ENCODE peak calls at places on chromosome 21, in five cellular contexts. G, R, U, J and T are unnamed samples.

GRCh38 chr21:21200939-21201610 is 202.9 kb downstream of the NCAM2 start:
- DNase-seq in G (no peak), R (peak; percentile 30), U (no peak), J (no peak), T (no peak)

GRCh38 chr21:21213297-21213696 is 215.1 kb downstream of the NCAM2 start:
- DNase-seq in G (no peak), R (peak; percentile 54), U (no peak), J (no peak), T (no peak)

GRCh38 chr21:14453964-14454641 is 71.2 kb upstream of the HSPA13 start:
- DNase-seq in G (peak; percentile 10), R (no peak), U (no peak), J (no peak), T (no peak)

GRCh38 chr21:40102682-40103081 is 235.4 kb downstream of the PCP4 start:
- DNase-seq in G (no peak), R (no peak), U (no peak), J (no peak), T (no peak)

GRCh38 chr21:21301013-21301412 is 302.8 kb downstream of the NCAM2 start:
- DNase-seq in G (no peak), R (no peak), U (no peak), J (no peak), T (no peak)

GRCh38 chr21:33023574-33024277 is 2.0 kb upstream of the OLIG2 start:
- DNase-seq in G (no peak), R (no peak), U (peak; percentile 84), J (no peak), T (no peak)

GRCh38 chr21:46667191-46667734 is 31.8 kb downstream of the PRMT2 start:
- DNase-seq in G (peak; percentile 26), R (peak; percentile 48), U (no peak), J (no peak), T (no peak)

GRCh38 chr21:31257265-31257664 is 86.8 kb downstream of the TIAM1 start:
- DNase-seq in G (no peak), R (peak; percentile 31), U (no peak), J (no peak), T (no peak)

GRCh38 chr21:16194851-16195251 is 465.1 kb downstream of the USP25 start:
- DNase-seq in G (no peak), R (peak; percentile 55), U (no peak), J (no peak), T (no peak)

GRCh38 chr21:39727401-39728120 is 17.4 kb upstream of the IGSF5 start:
- DNase-seq in G (no peak), R (no peak), U (no peak), J (no peak), T (no peak)

GRCh38 chr21:23160914-23161313 is 2162.7 kb downstream of the NCAM2 start:
- DNase-seq in G (no peak), R (no peak), U (no peak), J (no peak), T (no peak)

GRCh38 chr21:26707241-26707640 is 134.2 kb upstream of the CYYR1 start:
- DNase-seq in G (no peak), R (no peak), U (no peak), J (no peak), T (no peak)

DNA sequence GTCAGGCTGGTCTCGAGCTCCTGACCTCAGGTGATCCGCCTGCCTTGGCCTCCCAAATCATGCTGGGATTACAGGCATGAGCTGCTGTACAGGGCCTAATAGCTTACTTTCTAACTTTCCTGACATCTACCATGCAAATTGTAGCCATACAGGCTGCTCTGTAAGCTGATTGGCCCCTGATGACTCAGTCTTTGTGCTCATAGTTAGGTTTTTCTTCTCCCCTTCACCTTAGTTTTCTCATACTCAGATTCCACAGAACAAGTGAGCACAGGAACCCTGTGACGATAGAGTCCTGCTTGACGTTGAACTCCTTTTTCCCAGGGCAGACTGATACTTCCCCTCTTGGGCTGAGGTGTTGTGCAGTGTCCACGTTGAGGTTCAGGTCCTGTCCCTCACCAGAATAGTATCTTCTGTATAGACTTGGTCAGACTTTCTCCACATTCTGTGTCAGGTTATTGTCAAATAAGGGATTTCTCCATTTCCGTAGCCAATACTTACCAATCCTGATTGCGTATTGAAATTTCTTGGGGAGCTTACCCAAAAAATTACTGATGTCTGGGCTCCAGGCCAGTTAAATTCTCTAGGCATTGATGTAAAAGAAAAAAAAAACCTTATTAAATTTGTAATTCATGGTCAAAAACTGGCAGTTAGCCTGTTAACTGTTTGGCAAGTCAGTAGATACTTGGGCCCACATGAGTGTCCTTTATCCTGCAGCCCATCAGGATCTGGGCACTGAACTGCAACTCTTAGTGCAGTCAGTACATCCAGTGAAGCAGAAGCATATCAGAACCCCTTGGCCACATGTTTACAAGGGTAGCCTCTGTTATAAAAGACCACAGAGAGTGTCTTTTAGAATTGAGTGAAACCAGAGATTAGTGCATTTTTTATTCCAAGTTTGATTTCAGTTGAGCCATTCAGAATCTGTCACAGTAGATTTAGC is 118.2 kb downstream of the DYRK1A start:
- DNase-seq in G (no peak), R (no peak), U (no peak), J (no peak), T (no peak)
- H3K4me3 ChIP-seq in G (no peak overlapping the region), R (no peak overlapping the region), U (no peak overlapping the region), J (no peak overlapping the region), T (no peak overlapping the region)

GRCh38 chr21:42593007-42593814 is 60.2 kb upstream of the PDE9A start:
- DNase-seq in G (peak; percentile 48), R (peak; percentile 27), U (peak; percentile 86), J (peak; percentile 67), T (no peak)
- H3K4me3 ChIP-seq in G (no peak overlapping the region), R (no peak overlapping the region), U (no peak overlapping the region), J (no peak overlapping the region), T (no peak overlapping the region)

GRCh38 chr21:34180406-34180805 is 107.0 kb downstream of the MRPS6 start:
- DNase-seq in G (no peak), R (no peak), U (no peak), J (no peak), T (no peak)
- H3K4me3 ChIP-seq in G (no peak overlapping the region), R (no peak overlapping the region), U (no peak overlapping the region), J (no peak overlapping the region), T (no peak overlapping the region)

GRCh38 chr21:35291034-35291433 is 241.9 kb upstream of the RUNX1 start:
- DNase-seq in G (no peak), R (no peak), U (no peak), J (no peak), T (no peak)

GRCh38 chr21:35291963-35292627 is 243.0 kb upstream of the RUNX1 start:
- DNase-seq in G (no peak), R (peak; percentile 72), U (no peak), J (no peak), T (peak; percentile 43)

GRCh38 chr21:35297665-35298064 is 248.6 kb upstream of the RUNX1 start:
- DNase-seq in G (no peak), R (no peak), U (no peak), J (no peak), T (no peak)

GRCh38 chr21:35298757-35299156 is 249.7 kb upstream of the RUNX1 start:
- DNase-seq in G (no peak), R (no peak), U (no peak), J (no peak), T (no peak)

GRCh38 chr21:35294231-35294898 is 245.3 kb upstream of the RUNX1 start:
- DNase-seq in G (no peak), R (no peak), U (no peak), J (no peak), T (no peak)
- H3K4me3 ChIP-seq in G (no peak overlapping the region), R (no peak overlapping the region), U (no peak overlapping the region), J (no peak overlapping the region), T (no peak overlapping the region)

DNA sequence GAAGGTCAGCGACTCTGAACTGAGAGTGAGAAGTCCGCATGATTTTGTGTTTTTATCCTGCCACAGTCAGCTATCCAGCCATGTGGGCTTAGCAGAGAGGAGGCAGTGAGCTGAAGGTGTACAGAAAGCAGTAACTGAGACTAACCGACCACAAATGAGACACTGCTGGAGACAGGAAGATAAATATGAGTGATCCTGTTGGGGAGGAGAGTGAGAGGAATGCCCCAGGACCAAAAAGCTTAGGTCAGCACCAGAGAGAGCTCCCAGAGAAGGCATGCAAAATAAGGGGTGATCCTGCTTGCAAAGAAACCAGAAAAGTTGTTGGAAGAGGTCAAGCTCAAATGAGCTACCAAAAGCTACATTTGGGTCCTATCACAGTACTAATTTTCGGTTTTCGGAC is 63.7 kb downstream of the HLCS start:
- DNase-seq in G (no peak), R (peak; percentile 60), U (no peak), J (no peak), T (no peak)
- H3K4me3 ChIP-seq in G (no peak overlapping the region), R (no peak overlapping the region), U (no peak overlapping the region), J (no peak overlapping the region), T (no peak overlapping the region)

DNA sequence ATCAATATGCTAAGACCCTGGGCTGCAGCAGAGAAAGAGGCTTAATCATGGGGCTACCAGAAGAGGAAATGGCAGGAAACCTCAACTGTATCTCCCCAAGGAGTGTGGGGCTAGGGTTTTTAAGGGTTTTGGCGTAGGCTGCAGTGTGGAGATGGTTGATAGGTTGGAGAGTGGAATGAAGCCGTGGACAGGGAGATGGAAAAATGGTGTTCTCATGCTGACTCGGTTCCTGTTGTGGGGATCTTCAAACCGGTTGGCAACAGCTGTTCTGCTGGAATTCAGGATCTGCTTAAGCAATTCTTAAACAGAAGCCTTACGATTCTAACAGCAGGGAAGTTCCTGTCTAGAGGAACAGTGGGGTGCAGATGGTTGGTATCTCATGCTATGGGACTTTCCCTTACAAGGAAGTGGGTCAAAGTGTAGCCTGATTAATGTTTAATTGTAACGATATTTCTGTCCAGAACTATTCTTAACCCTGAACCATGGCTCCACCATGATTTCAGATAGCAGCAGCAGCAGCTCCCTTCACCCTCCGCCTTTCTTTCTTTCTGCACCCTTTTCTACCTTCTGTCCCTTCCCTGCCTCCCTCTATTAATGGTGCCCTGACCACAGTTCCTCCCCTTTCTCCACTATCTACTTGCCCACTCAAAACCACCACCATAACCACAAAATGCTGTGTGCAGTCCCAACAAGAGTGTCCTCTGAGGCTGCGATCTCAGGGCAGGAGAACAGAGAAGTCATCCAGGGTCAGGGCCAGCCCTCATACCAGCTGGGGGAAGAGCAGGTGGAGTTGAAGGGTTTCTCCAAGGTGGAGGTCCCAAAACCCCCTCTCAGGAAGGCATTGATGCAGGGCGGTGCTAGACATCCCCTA is 30.8 kb downstream of the RSPH1 start:
- DNase-seq in G (peak; percentile 82), R (peak; percentile 6), U (no peak), J (no peak), T (no peak)
- H3K4me3 ChIP-seq in G (no peak overlapping the region), R (no peak overlapping the region), U (no peak overlapping the region), J (no peak overlapping the region), T (no peak overlapping the region)

DNA sequence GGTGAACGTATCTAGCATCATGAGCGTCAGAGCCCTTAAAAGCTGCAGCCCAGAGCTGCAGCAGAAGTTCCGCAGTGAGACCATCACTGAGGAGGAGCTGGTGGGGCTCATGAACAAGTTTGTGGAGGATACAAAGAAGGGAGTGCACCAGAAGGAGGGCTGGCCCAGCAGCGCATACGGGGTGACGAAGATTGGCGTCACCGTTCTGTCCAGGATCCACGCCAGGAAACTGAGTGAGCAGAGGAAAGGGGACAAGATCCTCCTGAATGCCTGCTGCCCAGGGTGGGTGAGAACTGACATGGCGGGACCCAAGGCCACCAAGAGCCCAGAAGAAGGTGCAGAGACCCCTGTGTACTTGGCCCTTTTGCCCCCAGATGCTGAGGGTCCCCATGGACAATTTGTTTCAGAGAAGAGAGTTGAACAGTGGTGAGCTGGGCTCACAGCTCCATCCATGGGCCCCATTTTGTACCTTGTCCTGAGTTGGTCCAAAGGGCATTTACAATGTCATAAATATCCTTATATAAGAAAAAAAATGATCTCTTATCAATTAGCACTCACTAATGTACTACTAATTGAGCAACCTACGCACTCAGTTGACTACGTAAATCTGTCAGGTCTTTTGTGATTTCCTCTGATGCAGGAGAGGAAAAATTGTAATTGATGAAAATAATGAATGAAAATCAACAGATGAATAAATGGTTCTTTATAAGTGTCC is 2.8 kb downstream of the CBR1 start:
- DNase-seq in G (no peak), R (no peak), U (no peak), J (no peak), T (no peak)
- H3K4me3 ChIP-seq in G (no peak overlapping the region), R (no peak overlapping the region), U (no peak overlapping the region), J (no peak overlapping the region), T (no peak overlapping the region)